ENCODE peak calls at places on chromosomes 4 and X, in five cellular contexts. R, T, W, F and H are unnamed samples.
A peak's percentile ranks its signal among the peaks of the same experiment; 100 is the strongest.

GRCh38 chr4:163693776-163694175 is 199.3 kb downstream of the TMA16 start:
- DNase-seq in R (no peak), T (no peak), W (no peak), F (no peak), H (no peak)

GRCh38 chrX:149871940-149872339 is 9.0 kb upstream of the MAGEA8 start:
- DNase-seq in R (peak; percentile 10), T (peak; percentile 1), W (peak; percentile 13), F (peak; percentile 58), H (peak; percentile 50)

GRCh38 chr4:77538574-77539157 is 67.0 kb upstream of the CXCL13 start:
- DNase-seq in R (peak; percentile 12), T (no peak), W (no peak), F (no peak), H (no peak)

GRCh38 chr4:142091085-142091513 is 454.7 kb downstream of the IL15 start:
- DNase-seq in R (no peak), T (no peak), W (no peak), F (no peak), H (no peak)

GRCh38 chrX:129825746-129826505 is 17.8 kb downstream of the ZDHHC9 start:
- DNase-seq in R (peak; percentile 59), T (no peak), W (no peak), F (no peak), H (no peak)

GRCh38 chrX:32562261-32562660 is 649.1 kb downstream of the DMD start:
- DNase-seq in R (no peak), T (no peak), W (no peak), F (no peak), H (no peak)

GRCh38 chrX:133580630-133581029 is 165.3 kb upstream of the GPC4 start:
- DNase-seq in R (no peak), T (no peak), W (no peak), F (no peak), H (no peak)

GRCh38 chr4:20266215-20267082 is 14.7 kb downstream of the SLIT2 start:
- DNase-seq in R (no peak), T (no peak), W (no peak), F (no peak), H (no peak)

GRCh38 chr4:12889054-12889453 is 595.1 kb downstream of the RAB28 start:
- DNase-seq in R (no peak), T (no peak), W (no peak), F (no peak), H (no peak)

GRCh38 chrX:104621781-104622180 is 55.8 kb downstream of the IL1RAPL2 start:
- DNase-seq in R (no peak), T (no peak), W (no peak), F (no peak), H (no peak)

GRCh38 chr4:122285285-122285684 is 93.5 kb upstream of the ADAD1 start:
- DNase-seq in R (no peak), T (no peak), W (no peak), F (no peak), H (no peak)

GRCh38 chrX:106899276-106899675 is 3.9 kb downstream of the RIPPLY1 start:
- DNase-seq in R (no peak), T (no peak), W (no peak), F (no peak), H (no peak)

GRCh38 chr4:8414377-8414776 is 26.1 kb downstream of the ACOX3 start:
- DNase-seq in R (no peak), T (no peak), W (no peak), F (no peak), H (no peak)

GRCh38 chr4:124386163-124386562 is 326.4 kb downstream of the ANKRD50 start:
- DNase-seq in R (no peak), T (no peak), W (no peak), F (no peak), H (no peak)

GRCh38 chr4:19301527-19301926 is 950.2 kb upstream of the SLIT2 start:
- DNase-seq in R (no peak), T (no peak), W (no peak), F (no peak), H (no peak)

GRCh38 chrX:27815209-27815608 is 7.4 kb downstream of the MAGEB10 start:
- DNase-seq in R (no peak), T (no peak), W (no peak), F (no peak), H (no peak)

GRCh38 chrX:40471965-40472648 is 108.7 kb upstream of the ATP6AP2 start:
- DNase-seq in R (peak; percentile 35), T (peak; percentile 43), W (peak; percentile 33), F (peak; percentile 50), H (peak; percentile 38)

GRCh38 chr4:80538276-80538926 is 202.9 kb downstream of the CFAP299 start:
- DNase-seq in R (no peak), T (no peak), W (no peak), F (no peak), H (no peak)

GRCh38 chr4:98794565-98795205 is 134.2 kb downstream of the EIF4E start:
- DNase-seq in R (no peak), T (no peak), W (no peak), F (no peak), H (no peak)

GRCh38 chr4:185640809-185641675 is 105.7 kb upstream of the PDLIM3 start:
- DNase-seq in R (peak; percentile 76), T (peak; percentile 33), W (peak; percentile 12), F (no peak), H (no peak)

GRCh38 chr4:94665500-94666398 is 92.0 kb upstream of the BMPR1B start:
- DNase-seq in R (no peak), T (no peak), W (no peak), F (no peak), H (no peak)

GRCh38 chrX:151821226-151821625 is 86.7 kb downstream of the CNGA2 start:
- DNase-seq in R (no peak), T (no peak), W (no peak), F (no peak), H (no peak)

GRCh38 chr4:48109413-48110263 is 24.4 kb downstream of the TXK start:
- DNase-seq in R (peak; percentile 62), T (no peak), W (no peak), F (no peak), H (peak; percentile 15)

GRCh38 chrX:42530027-42530426 is 247.9 kb downstream of the PPP1R2C start:
- DNase-seq in R (no peak), T (no peak), W (no peak), F (no peak), H (no peak)

GRCh38 chrX:50700921-50701320 is 113.1 kb downstream of the SHROOM4 start:
- DNase-seq in R (no peak), T (peak; percentile 38), W (no peak), F (no peak), H (no peak)

GRCh38 chr4:85544751-85545150 is 69.8 kb downstream of the ARHGAP24 start:
- DNase-seq in R (no peak), T (no peak), W (no peak), F (no peak), H (no peak)

GRCh38 chrX:127877358-127877757 is 174.8 kb downstream of the ACTRT1 start:
- DNase-seq in R (no peak), T (no peak), W (no peak), F (no peak), H (no peak)

GRCh38 chrX:47321978-47322377 is 48.4 kb upstream of the ZNF157 start:
- DNase-seq in R (no peak), T (no peak), W (no peak), F (peak; percentile 56), H (no peak)

GRCh38 chr4:155811171-155811570 is 52.4 kb downstream of the GUCY1B1 start:
- DNase-seq in R (no peak), T (no peak), W (no peak), F (no peak), H (no peak)

GRCh38 chr4:155809835-155810234 is 51.0 kb downstream of the GUCY1B1 start:
- DNase-seq in R (peak; percentile 64), T (peak; percentile 49), W (peak; percentile 55), F (no peak), H (peak; percentile 58)

GRCh38 chr4:155805016-155805415 is 46.2 kb downstream of the GUCY1B1 start:
- DNase-seq in R (no peak), T (no peak), W (no peak), F (no peak), H (no peak)

GRCh38 chr4:155802573-155802972 is 43.8 kb downstream of the GUCY1B1 start:
- DNase-seq in R (no peak), T (no peak), W (no peak), F (no peak), H (no peak)

DNA sequence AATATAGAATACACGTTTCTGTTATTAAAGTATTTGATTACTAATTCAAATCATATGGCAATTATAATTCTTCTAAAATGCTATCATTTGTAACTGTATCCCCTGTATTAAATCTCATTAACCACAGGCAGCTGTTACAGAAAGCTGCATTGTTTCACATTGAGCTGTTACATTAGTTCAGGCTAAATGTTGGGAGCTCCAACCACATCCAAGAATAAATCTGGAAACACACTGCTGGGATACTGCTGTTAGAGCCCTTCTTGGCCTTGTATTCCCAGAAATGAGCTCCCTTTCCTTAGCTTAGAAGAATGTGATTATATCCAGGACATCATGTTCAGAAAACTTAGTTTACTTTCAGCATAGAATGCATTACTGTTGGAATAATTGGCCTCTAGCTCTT is 48.2 kb downstream of the GUCY1B1 start:
- DNase-seq in R (no peak), T (no peak), W (no peak), F (no peak), H (no peak)
- TF ChIP-seq SUZ12 in R (no peak), T (no peak), W (no peak), F (no peak), H (no peak)

GRCh38 chr4:159823743-159824142 is 720.9 kb downstream of the RAPGEF2 start:
- DNase-seq in R (no peak), T (no peak), W (no peak), F (no peak), H (no peak)
- TF ChIP-seq SUZ12 in R (no peak), T (no peak), W (no peak), F (no peak), H (no peak)

DNA sequence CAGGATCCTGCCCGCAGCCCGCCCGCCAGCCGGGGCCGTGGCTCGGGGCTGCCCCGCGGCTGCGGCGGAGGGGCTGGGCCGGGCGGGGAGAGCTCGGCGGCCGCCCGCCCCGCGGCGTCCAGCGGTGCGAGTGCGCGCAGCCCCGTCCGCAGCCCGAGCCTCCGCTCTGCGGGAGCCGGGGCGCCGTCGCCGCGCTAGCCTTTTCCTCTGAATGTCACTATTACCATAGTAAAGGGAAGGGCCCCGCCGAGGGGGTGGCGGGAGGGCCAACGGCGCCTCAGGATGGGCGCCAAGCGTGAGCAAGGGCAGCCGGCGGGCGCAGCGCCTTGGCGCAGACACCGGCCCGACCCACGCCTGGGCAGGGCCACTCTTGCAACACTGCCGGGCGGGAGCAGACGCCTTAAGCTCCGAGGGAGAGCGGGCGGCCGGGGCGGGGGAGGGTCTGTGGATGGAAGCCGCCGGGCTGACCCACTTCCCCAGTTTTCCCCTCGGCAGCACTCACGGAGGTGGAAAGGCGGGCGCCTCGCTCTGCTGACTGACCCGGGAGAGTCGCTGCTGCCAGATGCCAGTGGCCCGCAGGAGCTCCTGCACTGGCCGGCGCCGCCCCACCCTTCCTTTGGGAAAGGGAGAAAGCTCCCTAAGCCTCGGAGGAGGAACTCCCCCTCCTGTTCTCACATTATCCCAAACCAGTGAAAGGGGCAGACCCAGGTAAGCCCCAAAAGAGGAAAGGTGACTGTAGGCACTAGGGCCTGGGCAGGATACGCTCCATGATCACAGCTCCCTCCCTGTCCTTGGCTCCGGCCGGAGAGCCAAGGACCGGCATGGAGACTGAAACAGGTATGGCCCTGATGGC is 329.4 kb downstream of the HNRNPD start:
- DNase-seq in R (no peak), T (peak; percentile 58), W (no peak), F (peak; percentile 84), H (peak; percentile 67)
- TF ChIP-seq SUZ12 in R (no peak), T (no peak), W (no peak), F (peak; percentile 64), H (no peak)

DNA sequence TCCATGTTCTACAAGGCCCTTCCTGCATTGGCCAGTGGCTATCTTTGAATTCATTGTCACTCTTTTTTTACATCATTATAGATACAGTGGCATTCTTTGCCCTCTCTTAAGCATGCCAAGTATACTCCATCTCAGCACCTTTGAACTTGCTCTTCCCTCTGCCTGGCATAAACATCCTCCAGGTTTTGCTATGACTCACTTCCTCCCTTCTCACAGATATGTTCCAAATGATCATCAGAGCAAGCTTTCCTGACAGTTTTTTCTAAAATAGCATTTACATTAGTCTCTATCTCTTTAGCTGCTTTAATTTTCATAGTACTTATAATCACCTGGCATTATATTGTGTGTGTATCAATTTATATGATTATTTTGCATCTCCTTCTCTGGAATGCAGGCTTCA is 553.3 kb upstream of the MAGEB2 start:
- DNase-seq in R (no peak), T (no peak), W (no peak), F (no peak), H (no peak)
- TF ChIP-seq SUZ12 in R (no peak), T (no peak), W (no peak), F (no peak), H (no peak)